ENCODE peak calls at places on chromosomes 12 and 14, in seven cellular contexts. Y is colonic mucosa, T is thoracic aorta, O is left ventricle myocardium inferior, G is fibroblast of lung, L is breast epithelium, H is tibial artery. F is an unnamed sample.
A peak's percentile ranks its signal among the peaks of the same experiment; 100 is the strongest.

GRCh38 chr12:126651133-126651532 is 1585.9 kb downstream of the AACS start:
- DNase-seq in Y (no peak), T (no peak), O (no peak), G (no peak), L (no peak), H (no peak), F (no peak)

GRCh38 chr12:87845995-87846483 is 183.2 kb downstream of the C12orf50 start:
- DNase-seq in Y (no peak), T (no peak), O (no peak), G (no peak), L (no peak), H (no peak), F (no peak)

GRCh38 chr12:66262737-66263136 is 39.6 kb upstream of the HELB start:
- DNase-seq in Y (no peak), T (no peak), O (no peak), G (no peak), L (no peak), H (no peak), F (no peak)

GRCh38 chr14:101508948-101509729 is 52.2 kb upstream of the DIO3 start:
- DNase-seq in Y (no peak), T (no peak), O (peak; percentile 5), G (no peak), L (no peak), H (peak; percentile 19), F (peak; percentile 18)

GRCh38 chr12:67456281-67456918 is 187.2 kb downstream of the CAND1 start:
- DNase-seq in Y (no peak), T (no peak), O (no peak), G (peak; percentile 89), L (no peak), H (no peak), F (no peak)

GRCh38 chr14:50714452-50715073 is 46.5 kb upstream of the SAV1 start:
- DNase-seq in Y (no peak), T (no peak), O (no peak), G (peak; percentile 55), L (no peak), H (no peak), F (no peak)

GRCh38 chr14:39734306-39734705 is 302.1 kb upstream of the FBXO33 start:
- DNase-seq in Y (no peak), T (no peak), O (no peak), G (no peak), L (no peak), H (no peak), F (no peak)

GRCh38 chr12:81337891-81338290 is 260.0 kb downstream of the ACSS3 start:
- DNase-seq in Y (no peak), T (no peak), O (no peak), G (no peak), L (no peak), H (no peak), F (no peak)

GRCh38 chr12:92470608-92471021 is 232.2 kb upstream of the PLEKHG7 start:
- DNase-seq in Y (no peak), T (no peak), O (no peak), G (no peak), L (no peak), H (no peak), F (no peak)

GRCh38 chr12:121365416-121366062 is 13.3 kb upstream of the ANAPC5 start:
- DNase-seq in Y (no peak), T (no peak), O (no peak), G (no peak), L (no peak), H (no peak), F (no peak)

GRCh38 chr12:75656650-75657049 is 145.2 kb upstream of the KRR1 start:
- DNase-seq in Y (no peak), T (no peak), O (no peak), G (peak; percentile 82), L (no peak), H (no peak), F (no peak)

GRCh38 chr12:59383426-59383822 is 212.4 kb upstream of the SLC16A7 start:
- DNase-seq in Y (no peak), T (no peak), O (no peak), G (peak; percentile 95), L (no peak), H (no peak), F (no peak)

GRCh38 chr14:101705733-101706508 is 55.6 kb upstream of the PPP2R5C start:
- DNase-seq in Y (peak; percentile 57), T (no peak), O (peak; percentile 73), G (peak; percentile 34), L (no peak), H (peak; percentile 57), F (peak; percentile 93)

GRCh38 chr12:53755451-53756290 is 3.9 kb upstream of the CISTR start:
- DNase-seq in Y (no peak), T (no peak), O (no peak), G (no peak), L (no peak), H (no peak), F (no peak)

GRCh38 chr14:71933026-71933587 is 878 bp downstream of the RGS6 start:
- DNase-seq in Y (no peak), T (no peak), O (no peak), G (no peak), L (no peak), H (no peak), F (no peak)

GRCh38 chr14:33938131-33938949 is 12.5 kb downstream of the EGLN3 start:
- DNase-seq in Y (peak; percentile 90), T (no peak), O (peak; percentile 87), G (no peak), L (peak; percentile 73), H (peak; percentile 60), F (peak; percentile 49)

GRCh38 chr14:105894978-105895881 is 368.8 kb downstream of the TMEM121 start:
- DNase-seq in Y (no peak), T (no peak), O (peak; percentile 11), G (no peak), L (peak; percentile 47), H (peak; percentile 11), F (peak; percentile 70)

GRCh38 chr14:68364823-68365222 is 428.0 kb downstream of the ZFP36L1 start:
- DNase-seq in Y (no peak), T (no peak), O (no peak), G (no peak), L (no peak), H (no peak), F (no peak)

GRCh38 chr12:77847665-77848431 is 17.2 kb downstream of the NAV3 start:
- DNase-seq in Y (no peak), T (no peak), O (no peak), G (peak; percentile 85), L (no peak), H (no peak), F (no peak)

GRCh38 chr12:13173537-13173936 is 23.0 kb upstream of the EMP1 start:
- DNase-seq in Y (peak; percentile 29), T (peak; percentile 32), O (peak; percentile 55), G (peak; percentile 89), L (no peak), H (peak; percentile 85), F (peak; percentile 72)

GRCh38 chr12:29455087-29455486 is 42.4 kb downstream of the OVCH1 start:
- DNase-seq in Y (no peak), T (no peak), O (no peak), G (no peak), L (no peak), H (no peak), F (no peak)

GRCh38 chr12:93886533-93887511 is 209.6 kb downstream of the CRADD start:
- DNase-seq in Y (no peak), T (no peak), O (no peak), G (peak; percentile 33), L (no peak), H (no peak), F (no peak)

GRCh38 chr12:50059440-50060119 is 2.2 kb downstream of the ASIC1 start:
- DNase-seq in Y (no peak), T (no peak), O (no peak), G (no peak), L (no peak), H (no peak), F (no peak)

GRCh38 chr12:93442411-93443340 is 929 bp upstream of the UBE2N start:
- DNase-seq in Y (no peak), T (no peak), O (no peak), G (no peak), L (no peak), H (no peak), F (no peak)

GRCh38 chr14:24944800-24945199 is 105.1 kb downstream of the STXBP6 start:
- DNase-seq in Y (no peak), T (no peak), O (no peak), G (no peak), L (no peak), H (no peak), F (no peak)

GRCh38 chr12:93019911-93020224 is 90.8 kb upstream of the EEA1 start:
- DNase-seq in Y (peak; percentile 80), T (no peak), O (no peak), G (no peak), L (no peak), H (no peak), F (no peak)

GRCh38 chr12:115639667-115640012 is 637.9 kb downstream of the MED13L start:
- DNase-seq in Y (no peak), T (no peak), O (no peak), G (no peak), L (no peak), H (no peak), F (no peak)

DNA sequence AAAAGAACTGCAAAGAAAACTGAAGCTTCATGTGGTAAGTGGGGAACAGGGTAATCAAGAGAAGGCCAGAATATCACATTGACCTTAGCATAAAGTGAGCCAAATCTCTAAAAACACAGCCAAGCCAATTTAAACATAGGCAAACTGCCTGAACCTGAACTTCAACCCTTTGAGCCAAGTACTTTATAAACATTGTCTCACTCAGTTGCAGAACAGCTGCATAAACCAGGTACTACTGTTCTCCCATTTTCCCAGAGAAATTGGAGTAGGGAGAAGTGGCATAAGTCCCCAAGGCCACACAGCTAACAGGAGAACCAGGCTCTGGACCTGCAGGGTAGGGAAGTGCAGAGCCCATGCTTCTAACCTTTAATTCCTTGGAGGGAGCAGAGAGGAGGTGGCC is 30.4 kb upstream of the FKBP4 start:
- DNase-seq in Y (peak; percentile 38), T (no peak), O (no peak), G (no peak), L (no peak), H (no peak), F (no peak)
- H3K27me3 ChIP-seq in Y (no peaks in the 10 kb centered on the region), T (no peaks in the 10 kb centered on the region), O (no peaks in the 10 kb centered on the region), G (peaks cover 7% of the 10 kb centered on the region), L (no peaks in the 10 kb centered on the region), H (no peaks in the 10 kb centered on the region), F (no peaks in the 10 kb centered on the region)

GRCh38 chr12:113860950-113861349 is 105.2 kb downstream of the RBM19 start:
- DNase-seq in Y (no peak), T (no peak), O (no peak), G (peak; percentile 96), L (no peak), H (no peak), F (no peak)
- H3K4me1 ChIP-seq in Y (no peaks in the 10 kb centered on the region), T (no peaks in the 10 kb centered on the region), O (peaks cover 7% of the 10 kb centered on the region), G (no peaks in the 10 kb centered on the region), L (no peaks in the 10 kb centered on the region), H (no peaks in the 10 kb centered on the region), F (peaks cover 6% of the 10 kb centered on the region)

DNA sequence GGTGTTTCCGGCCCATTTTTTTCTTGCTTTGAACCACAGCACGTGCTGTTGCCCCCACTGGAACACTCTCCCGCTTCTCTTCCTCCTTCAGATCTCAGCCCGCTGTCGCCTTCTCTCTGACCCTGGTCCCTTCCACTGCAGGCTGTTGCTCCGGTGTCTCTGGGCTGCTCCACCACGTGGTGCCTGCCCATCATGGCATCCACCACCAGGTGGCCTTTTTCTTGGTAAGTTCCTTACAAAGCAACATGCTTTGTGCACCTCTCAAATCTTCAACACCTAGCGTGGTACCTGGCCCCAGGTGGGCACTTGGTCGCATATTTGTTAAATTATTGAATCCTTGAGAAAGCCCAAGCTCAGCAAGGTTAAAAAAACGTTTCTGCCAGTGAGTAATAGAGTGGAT is 19.1 kb downstream of the TUNAR start:
- DNase-seq in Y (no peak), T (no peak), O (no peak), G (no peak), L (no peak), H (no peak), F (no peak)
- TF ChIP-seq CTCF in Y (no peak), T (no peak), O (no peak), G (no peak), L (no peak), H (peak; percentile 4), F (no peak)

GRCh38 chr12:6905414-6906040 is 905 bp downstream of the LRRC23 start:
- DNase-seq in Y (no peak), T (no peak), O (no peak), G (no peak), L (no peak), H (no peak), F (peak; percentile 30)
- H3K27me3 ChIP-seq in Y (no peaks in the 10 kb centered on the region), T (no peaks in the 10 kb centered on the region), O (no peaks in the 10 kb centered on the region), G (no peaks in the 10 kb centered on the region), L (no peaks in the 10 kb centered on the region), H (no peaks in the 10 kb centered on the region), F (no peaks in the 10 kb centered on the region)